ENCODE peak calls at places on chromosomes 2 and 18, in ten cellular contexts. L is CD8-positive, alpha-beta T cell; D is CD8-positive, alpha-beta memory T cell; S is vagina; C is H9; Q is tibial nerve; K is thoracic aorta; Y is A549; J is left lung; W is breast epithelium. U is an unnamed sample.

GRCh38 chr2:190959911-190960788 is 53.8 kb downstream of the STAT1 start:
- DNase-seq in L (no peak), D (no peak), S (no peak), C (no peak), Q (no peak), K (no peak), Y (no peak), J (no peak), W (no peak), U (no peak)

GRCh38 chr18:48022531-48023330 is 92.3 kb upstream of the SMAD2 start:
- DNase-seq in L (no peak), D (peak; percentile 16), S (no peak), C (no peak), Q (no peak), K (no peak), Y (peak; percentile 82), J (no peak), W (no peak), U (no peak)

GRCh38 chr2:176171331-176172006 is 14.4 kb downstream of the HOXD3 start:
- DNase-seq in L (no peak), D (no peak), S (no peak), C (peak; percentile 70), Q (no peak), K (no peak), Y (no peak), J (peak; percentile 75), W (no peak), U (no peak)

GRCh38 chr2:205103699-205104098 is 558.4 kb downstream of the PARD3B start:
- DNase-seq in L (no peak), D (no peak), S (no peak), C (no peak), Q (no peak), K (no peak), Y (no peak), J (no peak), W (no peak), U (no peak)

GRCh38 chr2:197878792-197879191 is 74.4 kb downstream of the PLCL1 start:
- DNase-seq in L (no peak), D (no peak), S (no peak), C (no peak), Q (no peak), K (no peak), Y (no peak), J (no peak), W (no peak), U (no peak)

GRCh38 chr18:45670281-45670962 is 53.6 kb upstream of the SLC14A1 start:
- DNase-seq in L (peak; percentile 60), D (peak; percentile 33), S (no peak), C (no peak), Q (no peak), K (no peak), Y (no peak), J (peak; percentile 59), W (no peak), U (no peak)

GRCh38 chr2:30253873-30254691 is 22.7 kb downstream of the LBH start:
- DNase-seq in L (no peak), D (no peak), S (no peak), C (no peak), Q (no peak), K (no peak), Y (no peak), J (no peak), W (no peak), U (no peak)

GRCh38 chr2:111975053-111975552 is 76.7 kb downstream of the MERTK start:
- DNase-seq in L (no peak), D (no peak), S (peak; percentile 80), C (no peak), Q (no peak), K (no peak), Y (peak; percentile 83), J (no peak), W (no peak), U (no peak)

GRCh38 chr2:26609839-26610277 is 31.3 kb downstream of the CIB4 start:
- DNase-seq in L (no peak), D (no peak), S (no peak), C (no peak), Q (no peak), K (no peak), Y (no peak), J (no peak), W (no peak), U (no peak)

GRCh38 chr2:202221873-202222272 is 16.5 kb downstream of the SUMO1 start:
- DNase-seq in L (no peak), D (no peak), S (no peak), C (no peak), Q (no peak), K (no peak), Y (no peak), J (no peak), W (no peak), U (no peak)

GRCh38 chr18:62357079-62357719 is 32.1 kb downstream of the TNFRSF11A start:
- DNase-seq in L (no peak), D (no peak), S (no peak), C (no peak), Q (no peak), K (no peak), Y (no peak), J (no peak), W (no peak), U (no peak)

GRCh38 chr2:75002007-75002406 is 43.6 kb downstream of the POLE4 start:
- DNase-seq in L (no peak), D (no peak), S (peak; percentile 40), C (no peak), Q (no peak), K (no peak), Y (no peak), J (no peak), W (no peak), U (no peak)

DNA sequence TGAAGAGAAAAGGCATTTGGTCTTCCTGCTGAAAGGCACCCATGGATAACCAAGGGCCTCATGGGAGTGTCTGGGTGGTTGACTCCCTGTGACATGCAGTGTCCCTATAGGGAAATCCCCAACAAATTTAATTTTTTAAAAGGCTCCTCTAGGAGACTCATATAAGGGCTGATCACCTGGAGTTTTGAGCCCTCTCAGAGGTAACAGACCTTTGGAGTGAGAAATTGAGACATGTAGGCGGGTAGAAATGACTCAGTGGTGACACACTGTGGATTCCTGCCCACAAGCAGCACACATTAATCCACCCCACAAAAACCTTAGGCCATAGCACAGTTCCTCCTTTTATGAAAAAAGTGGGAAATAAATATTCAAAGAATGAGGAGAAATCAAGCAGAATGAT is 557.0 kb upstream of the CNTNAP5 start:
- DNase-seq in L (no peak), D (no peak), S (no peak), C (no peak), Q (no peak), K (no peak), Y (no peak), J (no peak), W (no peak), U (no peak)
- H3K9me3 ChIP-seq in L (no peaks in the 10 kb centered on the region), D (no peaks in the 10 kb centered on the region), S (no peaks in the 10 kb centered on the region), C (no peaks in the 10 kb centered on the region), Q (no peaks in the 10 kb centered on the region), K (no peaks in the 10 kb centered on the region), Y (no peaks in the 10 kb centered on the region), J (no peaks in the 10 kb centered on the region), W (no peaks in the 10 kb centered on the region), U (no peaks in the 10 kb centered on the region)

GRCh38 chr2:65490222-65490621 is 57.8 kb upstream of the SPRED2 start:
- DNase-seq in L (no peak), D (no peak), S (no peak), C (no peak), Q (no peak), K (no peak), Y (no peak), J (no peak), W (no peak), U (no peak)

GRCh38 chr2:65486802-65487201 is 54.4 kb upstream of the SPRED2 start:
- DNase-seq in L (no peak), D (no peak), S (no peak), C (no peak), Q (no peak), K (no peak), Y (no peak), J (no peak), W (no peak), U (no peak)

GRCh38 chr2:65489269-65489668 is 56.9 kb upstream of the SPRED2 start:
- DNase-seq in L (no peak), D (no peak), S (no peak), C (no peak), Q (no peak), K (no peak), Y (no peak), J (no peak), W (no peak), U (no peak)

GRCh38 chr2:65487404-65487803 is 55.0 kb upstream of the SPRED2 start:
- DNase-seq in L (no peak), D (no peak), S (no peak), C (no peak), Q (no peak), K (no peak), Y (no peak), J (no peak), W (no peak), U (no peak)

DNA sequence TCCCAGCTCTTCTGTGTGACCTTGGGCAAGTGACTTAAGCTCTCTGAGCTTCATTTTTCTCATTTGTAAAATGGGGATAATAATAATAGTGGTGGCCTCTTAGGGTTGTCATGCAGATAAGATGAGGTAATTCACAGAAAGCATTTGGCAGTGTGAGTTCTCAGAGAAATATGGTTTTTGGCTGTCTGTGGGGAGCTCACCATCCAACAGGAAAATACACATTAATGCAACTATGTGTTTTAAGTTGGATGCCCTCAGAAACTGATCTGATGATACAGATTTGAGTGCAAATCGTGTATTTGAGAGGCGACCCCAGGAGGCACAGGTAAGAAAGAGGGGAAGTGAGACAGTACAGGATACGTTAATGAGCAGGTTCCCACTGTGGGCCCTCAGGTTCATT is 56.1 kb upstream of the SPRED2 start:
- DNase-seq in L (no peak), D (no peak), S (no peak), C (no peak), Q (no peak), K (no peak), Y (no peak), J (no peak), W (no peak), U (no peak)
- H3K9me3 ChIP-seq in L (peaks cover 6% of the 10 kb centered on the region), D (no peaks in the 10 kb centered on the region), S (no peaks in the 10 kb centered on the region), C (no peaks in the 10 kb centered on the region), Q (no peaks in the 10 kb centered on the region), K (no peaks in the 10 kb centered on the region), Y (peaks cover 51% of the 10 kb centered on the region), J (no peaks in the 10 kb centered on the region), W (no peaks in the 10 kb centered on the region), U (no peaks in the 10 kb centered on the region)

GRCh38 chr2:362924-363323 is 75.0 kb upstream of the ALKAL2 start:
- DNase-seq in L (no peak), D (no peak), S (no peak), C (no peak), Q (no peak), K (no peak), Y (no peak), J (no peak), W (no peak), U (no peak)
- H3K9me3 ChIP-seq in L (peaks cover 7% of the 10 kb centered on the region), D (no peaks in the 10 kb centered on the region), S (no peaks in the 10 kb centered on the region), C (no peaks in the 10 kb centered on the region), Q (no peaks in the 10 kb centered on the region), K (no peaks in the 10 kb centered on the region), Y (peaks cover 6% of the 10 kb centered on the region), J (no peaks in the 10 kb centered on the region), W (no peaks in the 10 kb centered on the region), U (no peaks in the 10 kb centered on the region)

DNA sequence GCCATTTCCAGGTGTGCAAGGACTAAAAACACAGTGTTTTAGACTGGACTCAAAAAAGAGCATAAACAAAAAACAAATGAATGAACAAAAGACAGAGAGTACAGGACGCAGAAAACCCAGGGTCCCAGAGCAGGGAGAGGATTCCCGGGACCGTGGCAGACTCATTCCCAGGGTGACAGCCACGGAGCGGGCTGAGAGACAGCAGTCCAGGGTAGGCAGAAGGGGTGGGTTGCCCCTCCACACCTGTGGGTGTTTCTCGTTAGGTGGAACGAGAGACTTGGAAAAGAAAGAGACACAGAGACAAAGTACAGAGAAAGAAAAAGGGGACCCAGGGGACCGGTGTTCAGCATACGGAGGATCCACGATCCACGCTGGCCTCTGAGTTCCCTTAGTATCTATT is 273.4 kb downstream of the EIPR1 start:
- DNase-seq in L (no peak), D (no peak), S (no peak), C (no peak), Q (no peak), K (no peak), Y (no peak), J (no peak), W (no peak), U (no peak)
- H3K9me3 ChIP-seq in L (no peaks in the 10 kb centered on the region), D (no peaks in the 10 kb centered on the region), S (no peaks in the 10 kb centered on the region), C (no peaks in the 10 kb centered on the region), Q (no peaks in the 10 kb centered on the region), K (no peaks in the 10 kb centered on the region), Y (no peaks in the 10 kb centered on the region), J (no peaks in the 10 kb centered on the region), W (no peaks in the 10 kb centered on the region), U (no peaks in the 10 kb centered on the region)

U was measured in T-helper 17 cell.